ENCODE peak calls at places on chromosomes 11 and 22, in eight cellular contexts. P, R, J, Z, Q, Y, H and E are unnamed samples.

GRCh38 chr11:72814831-72815618 is 814 bp downstream of the ATG16L2 start:
- DNase-seq in P (peak; percentile 88), R (peak; percentile 90), J (peak; percentile 61), Z (peak; percentile 54), Q (peak; percentile 92), Y (no peak), H (peak; percentile 95), E (peak; percentile 63)

GRCh38 chr22:23816552-23816976 is 22.2 kb downstream of the DERL3 start:
- DNase-seq in P (no peak), R (no peak), J (no peak), Z (no peak), Q (peak; percentile 37), Y (no peak), H (no peak), E (no peak)

GRCh38 chr11:15858881-15859280 is 497.5 kb downstream of the SOX6 start:
- DNase-seq in P (no peak), R (no peak), J (no peak), Z (no peak), Q (no peak), Y (no peak), H (no peak), E (no peak)

GRCh38 chr11:72075109-72075508 is 5.2 kb downstream of the NUMA1 start:
- DNase-seq in P (peak; percentile 26), R (no peak), J (no peak), Z (peak; percentile 26), Q (no peak), Y (no peak), H (peak; percentile 66), E (peak; percentile 28)

GRCh38 chr11:92268546-92268945 is 43.9 kb downstream of the FAT3 start:
- DNase-seq in P (no peak), R (no peak), J (no peak), Z (no peak), Q (no peak), Y (no peak), H (no peak), E (peak; percentile 3)

GRCh38 chr22:28034145-28034759 is 115.2 kb upstream of the PITPNB start:
- DNase-seq in P (no peak), R (no peak), J (no peak), Z (no peak), Q (peak; percentile 29), Y (no peak), H (peak; percentile 31), E (no peak)

GRCh38 chr11:43989162-43989961 is 46.9 kb downstream of the C11orf96 start:
- DNase-seq in P (no peak), R (peak; percentile 85), J (no peak), Z (peak; percentile 53), Q (peak; percentile 60), Y (peak; percentile 37), H (peak; percentile 75), E (no peak)

GRCh38 chr11:9214765-9215164 is 50.4 kb downstream of the DENND5A start:
- DNase-seq in P (peak; percentile 32), R (no peak), J (no peak), Z (peak; percentile 34), Q (no peak), Y (no peak), H (peak; percentile 69), E (no peak)

GRCh38 chr11:7969756-7970646 is 4.8 kb upstream of the NLRP10 start:
- DNase-seq in P (no peak), R (no peak), J (no peak), Z (no peak), Q (no peak), Y (no peak), H (peak; percentile 75), E (no peak)

GRCh38 chr11:117818036-117818858 is 6.3 kb downstream of the FXYD2 start:
- DNase-seq in P (no peak), R (no peak), J (peak; percentile 38), Z (peak; percentile 20), Q (no peak), Y (no peak), H (no peak), E (peak; percentile 77)

GRCh38 chr11:113647856-113648255 is 58.3 kb downstream of the TMPRSS5 start:
- DNase-seq in P (no peak), R (no peak), J (no peak), Z (no peak), Q (no peak), Y (no peak), H (no peak), E (no peak)

GRCh38 chr11:118691926-118692830 is 12.7 kb upstream of the TREH start:
- DNase-seq in P (no peak), R (peak; percentile 79), J (peak; percentile 86), Z (peak; percentile 31), Q (peak; percentile 80), Y (no peak), H (peak; percentile 59), E (peak; percentile 97)

GRCh38 chr11:107858217-107859070 is at the start of gene SLC35F2:
- DNase-seq in P (peak; percentile 89), R (peak; percentile 92), J (peak; percentile 48), Z (peak; percentile 55), Q (peak; percentile 95), Y (no peak), H (peak; percentile 92), E (peak; percentile 86)

GRCh38 chr11:61148016-61148640 is 13.1 kb downstream of the VPS37C start:
- DNase-seq in P (peak; percentile 35), R (no peak), J (no peak), Z (peak; percentile 53), Q (peak; percentile 33), Y (no peak), H (no peak), E (no peak)

GRCh38 chr11:95153857-95154246 is 64.2 kb downstream of the ENDOD1 start:
- DNase-seq in P (no peak), R (no peak), J (no peak), Z (no peak), Q (no peak), Y (no peak), H (no peak), E (no peak)

GRCh38 chr11:95150977-95151684 is 61.5 kb downstream of the ENDOD1 start:
- DNase-seq in P (peak; percentile 97), R (peak; percentile 98), J (peak; percentile 93), Z (peak; percentile 93), Q (peak; percentile 97), Y (peak; percentile 88), H (peak; percentile 97), E (peak; percentile 91)

GRCh38 chr11:95155385-95155784 is 65.7 kb downstream of the ENDOD1 start:
- DNase-seq in P (no peak), R (no peak), J (no peak), Z (no peak), Q (no peak), Y (no peak), H (no peak), E (no peak)

GRCh38 chr11:95154514-95154913 is 64.9 kb downstream of the ENDOD1 start:
- DNase-seq in P (peak; percentile 80), R (no peak), J (peak; percentile 68), Z (peak; percentile 73), Q (no peak), Y (no peak), H (peak; percentile 89), E (peak; percentile 71)

GRCh38 chr11:95152878-95153856 is 63.5 kb downstream of the ENDOD1 start:
- DNase-seq in P (no peak), R (no peak), J (peak; percentile 20), Z (no peak), Q (peak; percentile 80), Y (no peak), H (no peak), E (no peak)
- H3K4me3 ChIP-seq in P (no peak overlapping the region), R (no peak overlapping the region), J (peak overlapping the region; percentile 42), Z (no peak overlapping the region), Q (peak overlapping the region; percentile 28), Y (peak overlapping the region; percentile 3), H (no peak overlapping the region), E (no peak overlapping the region)

GRCh38 chr22:42296381-42296853 is 26.0 kb upstream of the TCF20 start:
- DNase-seq in P (no peak), R (no peak), J (peak; percentile 45), Z (no peak), Q (no peak), Y (no peak), H (peak; percentile 71), E (no peak)
- TF ChIP-seq CTCF in P (peak; percentile 42), R (no peak), J (peak; percentile 24), Z (no peak), Q (no peak), Y (no peak), H (peak; percentile 70), E (peak; percentile 25)

GRCh38 chr11:90438069-90438468 is 215.2 kb upstream of the CHORDC1 start:
- DNase-seq in P (no peak), R (no peak), J (no peak), Z (no peak), Q (no peak), Y (no peak), H (no peak), E (no peak)
- H3K4me3 ChIP-seq in P (no peak overlapping the region), R (no peak overlapping the region), J (no peak overlapping the region), Z (no peak overlapping the region), Q (no peak overlapping the region), Y (no peak overlapping the region), H (no peak overlapping the region), E (no peak overlapping the region)

DNA sequence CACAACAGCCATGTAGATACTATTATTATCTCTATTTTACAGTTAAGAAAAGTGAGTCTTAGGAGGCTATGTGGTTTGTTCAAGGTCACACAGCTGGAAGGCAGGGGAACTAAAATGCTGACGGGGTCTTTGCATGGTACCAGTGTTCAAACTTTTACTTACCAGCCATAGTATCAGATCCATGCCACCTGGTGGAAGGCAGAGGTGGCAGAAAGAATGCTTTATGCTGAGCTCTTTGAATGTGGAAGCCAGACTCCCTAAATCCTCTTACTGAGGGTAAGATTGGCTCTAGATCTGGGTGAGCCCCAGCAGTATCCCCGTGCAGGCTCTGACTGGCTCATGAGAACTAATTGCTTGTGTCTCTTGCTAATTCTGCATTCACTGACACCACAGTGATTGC is 54.3 kb upstream of the NAV2 start:
- DNase-seq in P (peak; percentile 33), R (peak; percentile 8), J (no peak), Z (no peak), Q (no peak), Y (no peak), H (no peak), E (no peak)
- TF ChIP-seq CTCF in P (peak; percentile 32), R (no peak), J (no peak), Z (peak; percentile 12), Q (no peak), Y (no peak), H (peak; percentile 56), E (peak; percentile 21)

GRCh38 chr11:123483058-123483457 is 53.0 kb downstream of the GRAMD1B start:
- DNase-seq in P (no peak), R (peak; percentile 13), J (no peak), Z (no peak), Q (no peak), Y (no peak), H (no peak), E (peak; percentile 94)
- H3K4me3 ChIP-seq in P (no peak overlapping the region), R (no peak overlapping the region), J (no peak overlapping the region), Z (no peak overlapping the region), Q (no peak overlapping the region), Y (no peak overlapping the region), H (no peak overlapping the region), E (no peak overlapping the region)